ENCODE peak calls at places on chromosomes 6 and 20, in four cellular contexts. B is ACHN; Y is GM10248; D is activated T-helper 9 cell treated with anti-CD3 and anti-CD28 coated beads, Interleukin-2, amount 50 U/mL, for 16 hours. V is an unnamed sample.
A peak's percentile ranks its signal among the peaks of the same experiment; 100 is the strongest.

GRCh38 chr20:43800186-43800585 is 73.4 kb upstream of the GTSF1L start:
- DNase-seq in B (no peak), Y (no peak), D (no peak), V (no peak)

GRCh38 chr6:46267515-46267914 is 96.7 kb upstream of the ENPP5 start:
- DNase-seq in B (no peak), D (no peak), Y (no peak), V (no peak)

GRCh38 chr20:44125332-44126127 is 61.5 kb downstream of the JPH2 start:
- DNase-seq in Y (no peak), D (no peak), B (no peak), V (no peak)

GRCh38 chr6:156612361-156612760 is 164.8 kb upstream of the ARID1B start:
- DNase-seq in B (no peak), Y (no peak), D (no peak), V (no peak)

GRCh38 chr20:44040202-44040915 is 125.7 kb downstream of the TOX2 start:
- DNase-seq in D (no peak), B (no peak), Y (no peak), V (no peak)

GRCh38 chr6:90611996-90612690 is 25.3 kb upstream of the MAP3K7 start:
- DNase-seq in B (no peak), Y (no peak), D (no peak), V (no peak)

GRCh38 chr6:43181942-43182860 is at the start of gene CUL9:
- DNase-seq in Y (peak; percentile 94), D (peak; percentile 74), B (peak; percentile 72), V (peak; percentile 78)

GRCh38 chr6:21998539-21998938 is 298.3 kb downstream of the PRL start:
- DNase-seq in B (no peak), Y (no peak), D (no peak), V (no peak)

GRCh38 chr20:62064788-62065668 is 653 bp downstream of the TAF4 start:
- DNase-seq in D (no peak), Y (peak; percentile 47), B (peak; percentile 5), V (no peak)

GRCh38 chr6:169454204-169454871 is 200.7 kb upstream of the THBS2 start:
- DNase-seq in B (no peak), Y (no peak), D (no peak), V (no peak)

GRCh38 chr6:21885532-21886089 is 292.1 kb downstream of the SOX4 start:
- DNase-seq in D (no peak), B (peak; percentile 87), Y (no peak), V (no peak)

GRCh38 chr6:27161946-27162603 is 85.4 kb upstream of the PRSS16 start:
- DNase-seq in B (peak; percentile 52), D (no peak), Y (no peak), V (peak; percentile 60)

GRCh38 chr6:132228894-132229293 is 172.4 kb downstream of the MOXD1 start:
- DNase-seq in B (no peak), D (no peak), Y (no peak), V (no peak)

GRCh38 chr6:169803291-169803811 is 51.9 kb downstream of the ERMARD start:
- DNase-seq in Y (no peak), D (no peak), B (no peak), V (no peak)

GRCh38 chr6:139743629-139744028 is 369.2 kb upstream of the CITED2 start:
- DNase-seq in D (no peak), Y (no peak), B (peak; percentile 89), V (no peak)

GRCh38 chr6:75234126-75234865 is 9.3 kb downstream of the COX7A2 start:
- DNase-seq in B (no peak), Y (no peak), D (no peak), V (no peak)

GRCh38 chr20:62048821-62049291 is 16.8 kb downstream of the TAF4 start:
- DNase-seq in B (no peak), Y (no peak), D (no peak), V (no peak)

GRCh38 chr20:44211177-44212039 is 837 bp upstream of the OSER1 start:
- DNase-seq in D (no peak), Y (peak; percentile 23), B (no peak), V (no peak)

GRCh38 chr20:52601295-52601971 is 370.7 kb upstream of the TSHZ2 start:
- DNase-seq in Y (no peak), B (no peak), D (no peak), V (no peak)

GRCh38 chr6:168828035-168828434 is 387.1 kb downstream of the SMOC2 start:
- DNase-seq in D (no peak), Y (no peak), B (no peak), V (no peak)

GRCh38 chr6:6218246-6219085 is 102.0 kb downstream of the F13A1 start:
- DNase-seq in D (no peak), B (no peak), Y (no peak), V (no peak)

GRCh38 chr20:1437222-1437904 is 29.3 kb downstream of the NSFL1C start:
- DNase-seq in Y (peak; percentile 79), B (peak; percentile 61), D (peak; percentile 70), V (peak; percentile 48)

GRCh38 chr20:53737404-53738038 is 143.9 kb upstream of the ZNF217 start:
- DNase-seq in D (no peak), B (no peak), Y (no peak), V (no peak)

GRCh38 chr6:7264041-7264440 is 49.0 kb downstream of the SSR1 start:
- DNase-seq in B (no peak), Y (no peak), D (no peak), V (no peak)

GRCh38 chr6:108666656-108667260 is 106.0 kb downstream of the FOXO3 start:
- DNase-seq in B (no peak), D (no peak), Y (no peak), V (no peak)

GRCh38 chr20:60031107-60031506 is 72.9 kb downstream of the CDH26 start:
- DNase-seq in Y (no peak), B (no peak), D (no peak), V (no peak)

GRCh38 chr20:9028419-9028818 is 40.5 kb upstream of the PLCB4 start:
- DNase-seq in B (no peak), Y (no peak), D (no peak), V (no peak)

GRCh38 chr20:17995967-17996819 is 27.4 kb downstream of the MGME1 start:
- DNase-seq in B (peak; percentile 50), D (no peak), Y (peak; percentile 58), V (no peak)

V was measured in NCI-H774.